ENCODE peak calls at places on chromosomes 2 and 18, in ten cellular contexts. B, G, C, D, R, I, V, A, J and M are unnamed samples.

GRCh38 chr2:223219872-223220621 is 168.1 kb downstream of the KCNE4 start:
- DNase-seq in B (no peak), G (no peak), C (no peak), D (no peak), R (no peak), I (no peak), V (no peak), A (no peak), J (no peak), M (no peak)

GRCh38 chr18:44599409-44599808 is 81.3 kb upstream of the SETBP1 start:
- DNase-seq in B (no peak), G (no peak), C (peak), D (peak), R (no peak), I (peak), V (no peak), A (peak), J (no peak), M (no peak)

GRCh38 chr18:7568426-7568825 is 1.3 kb downstream of the PTPRM start:
- DNase-seq in B (no peak), G (no peak), C (no peak), D (peak), R (no peak), I (peak), V (peak), A (no peak), J (no peak), M (no peak)

GRCh38 chr2:71453404-71454220 is at the start of gene DYSF:
- DNase-seq in B (no peak), G (no peak), C (peak), D (no peak), R (peak), I (peak), V (peak), A (no peak), J (no peak), M (no peak)

GRCh38 chr2:120344214-120344990 is 1.5 kb upstream of the INHBB start:
- DNase-seq in B (no peak), G (no peak), C (peak), D (no peak), R (no peak), I (no peak), V (peak), A (no peak), J (no peak), M (no peak)

GRCh38 chr2:45691600-45691999 is 40.1 kb downstream of the PRKCE start:
- DNase-seq in B (no peak), G (no peak), C (no peak), D (no peak), R (no peak), I (no peak), V (no peak), A (no peak), J (no peak), M (no peak)

GRCh38 chr2:56464613-56465012 is 280.8 kb downstream of the CCDC85A start:
- DNase-seq in B (no peak), G (no peak), C (no peak), D (no peak), R (peak), I (no peak), V (no peak), A (no peak), J (peak), M (no peak)

GRCh38 chr2:72457801-72458516 is 310.3 kb upstream of the CYP26B1 start:
- DNase-seq in B (no peak), G (no peak), C (peak), D (peak), R (no peak), I (no peak), V (no peak), A (no peak), J (no peak), M (peak)

GRCh38 chr2:163210430-163210918 is 371.9 kb upstream of the KCNH7 start:
- DNase-seq in B (peak), G (no peak), C (peak), D (no peak), R (no peak), I (no peak), V (no peak), A (peak), J (peak), M (peak)

GRCh38 chr2:64203131-64204005 is 59.1 kb upstream of the PELI1 start:
- DNase-seq in B (peak), G (no peak), C (peak), D (peak), R (no peak), I (no peak), V (no peak), A (no peak), J (no peak), M (no peak)

GRCh38 chr18:50071393-50071792 is 123.6 kb downstream of the MYO5B start:
- DNase-seq in B (no peak), G (no peak), C (no peak), D (no peak), R (no peak), I (no peak), V (no peak), A (no peak), J (no peak), M (no peak)